ENCODE peak calls at places on chromosomes 11 and 22, in seven cellular contexts. One of them, this sample, is unnamed.

GRCh38 chr11:131546218-131546895 is 175.9 kb downstream of the NTM start:
- DNase-seq in H1: no peak
- DNase-seq in HCT116: no peak
- DNase-seq in HepG2: no peak
- DNase-seq in GM12878: no peak
- DNase-seq in K562: no peak
- DNase-seq in SK-N-SH: no peak
- DNase-seq in this sample: no peak

GRCh38 chr11:62605467-62605866 is 3.8 kb upstream of the MTA2 start:
- DNase-seq in H1: no peak
- DNase-seq in HCT116: no peak
- DNase-seq in HepG2: no peak
- DNase-seq in GM12878: no peak
- DNase-seq in K562: no peak
- DNase-seq in SK-N-SH: no peak
- DNase-seq in this sample: no peak

GRCh38 chr11:36041988-36042606 is 98.2 kb downstream of the LDLRAD3 start:
- DNase-seq in H1: no peak
- DNase-seq in HCT116: no peak
- DNase-seq in HepG2: no peak
- DNase-seq in GM12878: no peak
- DNase-seq in K562: no peak
- DNase-seq in SK-N-SH: no peak
- DNase-seq in this sample: peak

GRCh38 chr11:60915250-60915914 is 1.4 kb downstream of the TMEM109 start:
- DNase-seq in H1: peak
- DNase-seq in HCT116: peak
- DNase-seq in HepG2: no peak
- DNase-seq in GM12878: peak
- DNase-seq in K562: no peak
- DNase-seq in SK-N-SH: peak
- DNase-seq in this sample: peak

GRCh38 chr11:66981976-66982578 is 7.0 kb downstream of the C11orf86 start:
- DNase-seq in H1: no peak
- DNase-seq in HCT116: peak
- DNase-seq in HepG2: peak
- DNase-seq in GM12878: no peak
- DNase-seq in K562: peak
- DNase-seq in SK-N-SH: peak
- DNase-seq in this sample: peak

GRCh38 chr11:96054870-96055705 is 131.2 kb upstream of the MTMR2 start:
- DNase-seq in H1: no peak
- DNase-seq in HCT116: peak
- DNase-seq in HepG2: peak
- DNase-seq in GM12878: no peak
- DNase-seq in K562: peak
- DNase-seq in SK-N-SH: peak
- DNase-seq in this sample: peak

GRCh38 chr11:33723238-33723881 is 12.9 kb downstream of the CD59 start:
- DNase-seq in H1: no peak
- DNase-seq in HCT116: peak
- DNase-seq in HepG2: no peak
- DNase-seq in GM12878: no peak
- DNase-seq in K562: peak
- DNase-seq in SK-N-SH: no peak
- DNase-seq in this sample: peak

GRCh38 chr22:20829735-20830134 is 28.9 kb downstream of the PI4KA start:
- DNase-seq in H1: no peak
- DNase-seq in HCT116: no peak
- DNase-seq in HepG2: no peak
- DNase-seq in GM12878: no peak
- DNase-seq in K562: no peak
- DNase-seq in SK-N-SH: no peak
- DNase-seq in this sample: no peak

GRCh38 chr11:44943118-44943517 is 7.6 kb downstream of the TP53I11 start:
- DNase-seq in H1: no peak
- DNase-seq in HCT116: no peak
- DNase-seq in HepG2: no peak
- DNase-seq in GM12878: no peak
- DNase-seq in K562: no peak
- DNase-seq in SK-N-SH: no peak
- DNase-seq in this sample: no peak

GRCh38 chr11:107196732-107197131 is 178.5 kb upstream of the GUCY1A2 start:
- DNase-seq in H1: no peak
- DNase-seq in HCT116: no peak
- DNase-seq in HepG2: peak
- DNase-seq in GM12878: no peak
- DNase-seq in K562: no peak
- DNase-seq in SK-N-SH: no peak
- DNase-seq in this sample: no peak

GRCh38 chr22:27337676-27338075 is 463.9 kb downstream of the MN1 start:
- DNase-seq in H1: no peak
- DNase-seq in HCT116: no peak
- DNase-seq in HepG2: no peak
- DNase-seq in GM12878: no peak
- DNase-seq in K562: no peak
- DNase-seq in SK-N-SH: no peak
- DNase-seq in this sample: no peak

GRCh38 chr11:113649311-113649710 is 56.8 kb downstream of the TMPRSS5 start:
- DNase-seq in H1: no peak
- DNase-seq in HCT116: no peak
- DNase-seq in HepG2: no peak
- DNase-seq in GM12878: no peak
- DNase-seq in K562: no peak
- DNase-seq in SK-N-SH: no peak
- DNase-seq in this sample: no peak

GRCh38 chr11:76339217-76339616 is 41.7 kb downstream of the THAP12 start:
- DNase-seq in H1: no peak
- DNase-seq in HCT116: no peak
- DNase-seq in HepG2: no peak
- DNase-seq in GM12878: no peak
- DNase-seq in K562: no peak
- DNase-seq in SK-N-SH: no peak
- DNase-seq in this sample: no peak

GRCh38 chr11:123509737-123510578 is 79.9 kb downstream of the GRAMD1B start:
- DNase-seq in H1: peak
- DNase-seq in HCT116: no peak
- DNase-seq in HepG2: no peak
- DNase-seq in GM12878: no peak
- DNase-seq in K562: no peak
- DNase-seq in SK-N-SH: peak
- DNase-seq in this sample: no peak

GRCh38 chr11:114060402-114061052 is 1.0 kb downstream of the ZBTB16 start:
- DNase-seq in H1: peak
- DNase-seq in HCT116: no peak
- DNase-seq in HepG2: no peak
- DNase-seq in GM12878: no peak
- DNase-seq in K562: peak
- DNase-seq in SK-N-SH: peak
- DNase-seq in this sample: no peak

GRCh38 chr11:102449651-102450570 is 2.7 kb downstream of the TMEM123 start:
- DNase-seq in H1: no peak
- DNase-seq in HCT116: no peak
- DNase-seq in HepG2: peak
- DNase-seq in GM12878: no peak
- DNase-seq in K562: no peak
- DNase-seq in SK-N-SH: no peak
- DNase-seq in this sample: no peak

GRCh38 chr22:46462726-46463371 is 74.6 kb downstream of the CELSR1 start:
- DNase-seq in H1: no peak
- DNase-seq in HCT116: peak
- DNase-seq in HepG2: no peak
- DNase-seq in GM12878: no peak
- DNase-seq in K562: no peak
- DNase-seq in SK-N-SH: no peak
- DNase-seq in this sample: no peak

GRCh38 chr11:33554219-33554618 is 146.4 kb downstream of the C11orf91 start:
- DNase-seq in H1: no peak
- DNase-seq in HCT116: no peak
- DNase-seq in HepG2: no peak
- DNase-seq in GM12878: no peak
- DNase-seq in K562: no peak
- DNase-seq in SK-N-SH: no peak
- DNase-seq in this sample: no peak

GRCh38 chr22:24728790-24729637 is 45.5 kb downstream of the PIWIL3 start:
- DNase-seq in H1: no peak
- DNase-seq in HCT116: no peak
- DNase-seq in HepG2: peak
- DNase-seq in GM12878: no peak
- DNase-seq in K562: peak
- DNase-seq in SK-N-SH: peak
- DNase-seq in this sample: no peak

GRCh38 chr11:126843096-126843495 is 157.5 kb downstream of the KIRREL3 start:
- DNase-seq in H1: no peak
- DNase-seq in HCT116: no peak
- DNase-seq in HepG2: no peak
- DNase-seq in GM12878: no peak
- DNase-seq in K562: no peak
- DNase-seq in SK-N-SH: no peak
- DNase-seq in this sample: no peak

GRCh38 chr11:123392813-123393212 is 37.3 kb upstream of the GRAMD1B start:
- DNase-seq in H1: no peak
- DNase-seq in HCT116: no peak
- DNase-seq in HepG2: no peak
- DNase-seq in GM12878: no peak
- DNase-seq in K562: no peak
- DNase-seq in SK-N-SH: no peak
- DNase-seq in this sample: no peak

GRCh38 chr11:58999291-58999680 is 60.0 kb downstream of the GLYATL1 start:
- DNase-seq in H1: no peak
- DNase-seq in HCT116: no peak
- DNase-seq in HepG2: no peak
- DNase-seq in GM12878: no peak
- DNase-seq in K562: no peak
- DNase-seq in SK-N-SH: no peak
- DNase-seq in this sample: no peak
- TF ChIP-seq JUND in H1: no peak
- TF ChIP-seq JUND in HCT116: no peak
- TF ChIP-seq JUND in HepG2: no peak
- TF ChIP-seq JUND in GM12878: no peak
- TF ChIP-seq JUND in K562: no peak
- TF ChIP-seq JUND in SK-N-SH: no peak
- TF ChIP-seq JUND in this sample: no peak

DNA sequence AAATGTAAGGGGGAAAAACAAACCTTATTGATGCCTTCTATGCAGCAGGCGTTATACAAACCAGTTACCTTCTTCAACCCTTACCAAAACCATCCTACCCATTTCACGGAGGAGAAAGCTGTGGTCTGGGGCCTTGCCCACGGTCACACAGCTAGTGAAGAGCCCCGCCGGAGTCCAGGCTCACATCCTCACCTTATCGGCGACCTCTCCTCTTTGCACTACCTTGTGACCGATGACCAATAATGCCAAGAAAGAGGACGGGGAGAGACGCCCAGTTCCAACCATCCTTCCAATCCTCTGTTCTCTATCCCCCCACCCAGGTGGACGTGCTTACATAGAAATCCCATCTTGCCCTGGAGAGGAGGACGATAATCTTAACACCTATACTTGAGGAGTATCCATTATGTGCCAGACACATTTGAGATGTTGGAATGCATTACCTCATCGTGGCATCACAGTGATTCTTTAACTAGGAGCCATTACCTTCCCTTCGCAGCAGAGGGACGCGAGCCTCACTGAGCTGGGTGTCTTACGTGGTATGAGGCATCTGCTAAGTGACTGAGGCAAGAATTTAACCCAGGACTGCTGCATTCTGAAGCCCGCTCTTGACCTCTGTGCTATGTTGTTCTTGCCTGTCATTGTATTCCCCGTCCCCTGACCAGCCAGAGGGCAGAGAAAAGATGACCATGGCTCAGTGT is 253.7 kb upstream of the B3GAT1 start:
- DNase-seq in H1: peak
- DNase-seq in HCT116: no peak
- DNase-seq in HepG2: no peak
- DNase-seq in GM12878: no peak
- DNase-seq in K562: no peak
- DNase-seq in SK-N-SH: no peak
- DNase-seq in this sample: no peak
- TF ChIP-seq JUND in H1: no peak
- TF ChIP-seq JUND in HCT116: no peak
- TF ChIP-seq JUND in HepG2: no peak
- TF ChIP-seq JUND in GM12878: no peak
- TF ChIP-seq JUND in K562: no peak
- TF ChIP-seq JUND in SK-N-SH: no peak
- TF ChIP-seq JUND in this sample: no peak

GRCh38 chr22:49957826-49958461 is 2.6 kb upstream of the PIM3 start:
- DNase-seq in H1: no peak
- DNase-seq in HCT116: no peak
- DNase-seq in HepG2: no peak
- DNase-seq in GM12878: no peak
- DNase-seq in K562: peak
- DNase-seq in SK-N-SH: no peak
- DNase-seq in this sample: no peak

GRCh38 chr22:49958462-49958921 is 2.1 kb upstream of the PIM3 start:
- DNase-seq in H1: no peak
- DNase-seq in HCT116: no peak
- DNase-seq in HepG2: no peak
- DNase-seq in GM12878: no peak
- DNase-seq in K562: no peak
- DNase-seq in SK-N-SH: no peak
- DNase-seq in this sample: no peak

GRCh38 chr22:49959782-49960158 is 802 bp upstream of the PIM3 start:
- DNase-seq in H1: no peak
- DNase-seq in HCT116: no peak
- DNase-seq in HepG2: peak
- DNase-seq in GM12878: no peak
- DNase-seq in K562: no peak
- DNase-seq in SK-N-SH: peak
- DNase-seq in this sample: no peak

GRCh38 chr22:49960159-49960966 is at the start of gene PIM3:
- DNase-seq in H1: peak
- DNase-seq in HCT116: peak
- DNase-seq in HepG2: peak
- DNase-seq in GM12878: peak
- DNase-seq in K562: peak
- DNase-seq in SK-N-SH: peak
- DNase-seq in this sample: peak

GRCh38 chr22:49958961-49959781 is 1.4 kb upstream of the PIM3 start:
- DNase-seq in H1: no peak
- DNase-seq in HCT116: no peak
- DNase-seq in HepG2: peak
- DNase-seq in GM12878: no peak
- DNase-seq in K562: peak
- DNase-seq in SK-N-SH: no peak
- DNase-seq in this sample: no peak
- TF ChIP-seq JUND in H1: no peak
- TF ChIP-seq JUND in HCT116: no peak
- TF ChIP-seq JUND in HepG2: no peak
- TF ChIP-seq JUND in GM12878: no peak
- TF ChIP-seq JUND in K562: no peak
- TF ChIP-seq JUND in SK-N-SH: no peak
- TF ChIP-seq JUND in this sample: no peak

DNA sequence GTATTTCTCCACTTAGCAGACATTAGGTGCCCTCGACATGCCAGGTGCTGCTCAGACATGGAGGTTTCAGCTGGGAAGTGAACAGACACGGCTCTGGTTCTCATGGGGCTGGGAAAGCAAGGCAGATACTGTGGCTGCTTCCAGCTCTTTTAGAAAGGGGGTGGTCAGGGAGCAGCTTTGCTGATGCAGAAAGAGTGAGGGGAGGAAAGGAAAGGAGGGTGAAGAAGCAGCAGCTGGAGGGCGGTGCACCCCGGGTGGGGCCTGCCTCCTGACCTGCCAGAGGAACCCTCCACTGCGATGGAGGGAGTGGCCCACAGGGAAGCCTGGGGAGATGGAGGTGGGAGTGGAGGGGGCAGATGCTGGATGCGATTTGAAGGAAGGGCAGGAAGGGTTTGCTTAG is 76.8 kb downstream of the MORC2 start:
- DNase-seq in H1: peak
- DNase-seq in HCT116: no peak
- DNase-seq in HepG2: no peak
- DNase-seq in GM12878: no peak
- DNase-seq in K562: no peak
- DNase-seq in SK-N-SH: peak
- DNase-seq in this sample: no peak
- TF ChIP-seq JUND in H1: no peak
- TF ChIP-seq JUND in HCT116: no peak
- TF ChIP-seq JUND in HepG2: no peak
- TF ChIP-seq JUND in GM12878: no peak
- TF ChIP-seq JUND in K562: no peak
- TF ChIP-seq JUND in SK-N-SH: no peak
- TF ChIP-seq JUND in this sample: no peak